ENCODE peak calls at places on chromosomes 5 and 9, in five cellular contexts. One of them, this sample, is unnamed.

GRCh38 chr9:37036237-37037136 is 2.4 kb upstream of the PAX5 start:
- DNase-seq in NCI-H1092: peak; percentile 68
- DNase-seq in ovary: peak; percentile 51
- DNase-seq in nephron progenitor cell: peak; percentile 57
- DNase-seq in mucosa of gallbladder: no peak
- DNase-seq in this sample: no peak

GRCh38 chr9:120723547-120723946 is 9.3 kb upstream of the MEGF9 start:
- DNase-seq in NCI-H1092: no peak
- DNase-seq in ovary: no peak
- DNase-seq in nephron progenitor cell: no peak
- DNase-seq in mucosa of gallbladder: no peak
- DNase-seq in this sample: peak; percentile 72

GRCh38 chr5:33313150-33313549 is 127.6 kb upstream of the TARS1 start:
- DNase-seq in NCI-H1092: no peak
- DNase-seq in ovary: no peak
- DNase-seq in nephron progenitor cell: no peak
- DNase-seq in mucosa of gallbladder: peak; percentile 34
- DNase-seq in this sample: no peak

GRCh38 chr9:116641292-116642059 is 45.6 kb upstream of the TRIM32 start:
- DNase-seq in NCI-H1092: no peak
- DNase-seq in ovary: no peak
- DNase-seq in nephron progenitor cell: no peak
- DNase-seq in mucosa of gallbladder: no peak
- DNase-seq in this sample: no peak

GRCh38 chr9:35814106-35814840 is 569 bp downstream of the HINT2 start:
- DNase-seq in NCI-H1092: peak; percentile 44
- DNase-seq in ovary: peak; percentile 82
- DNase-seq in nephron progenitor cell: peak; percentile 67
- DNase-seq in mucosa of gallbladder: peak; percentile 50
- DNase-seq in this sample: peak; percentile 28

GRCh38 chr9:76374702-76375543 is 19.3 kb downstream of the RFK start:
- DNase-seq in NCI-H1092: no peak
- DNase-seq in ovary: peak; percentile 85
- DNase-seq in nephron progenitor cell: peak; percentile 66
- DNase-seq in mucosa of gallbladder: peak; percentile 93
- DNase-seq in this sample: no peak

GRCh38 chr5:174589599-174589998 is 134.8 kb upstream of the MSX2 start:
- DNase-seq in NCI-H1092: no peak
- DNase-seq in ovary: no peak
- DNase-seq in nephron progenitor cell: no peak
- DNase-seq in mucosa of gallbladder: no peak
- DNase-seq in this sample: no peak

GRCh38 chr5:159620853-159621540 is 290.7 kb upstream of the IL12B start:
- DNase-seq in NCI-H1092: no peak
- DNase-seq in ovary: no peak
- DNase-seq in nephron progenitor cell: no peak
- DNase-seq in mucosa of gallbladder: no peak
- DNase-seq in this sample: no peak

GRCh38 chr9:129040113-129040643 is 3.8 kb downstream of the MIGA2 start:
- DNase-seq in NCI-H1092: no peak
- DNase-seq in ovary: no peak
- DNase-seq in nephron progenitor cell: no peak
- DNase-seq in mucosa of gallbladder: no peak
- DNase-seq in this sample: no peak

GRCh38 chr9:69016366-69017096 is 2.6 kb upstream of the PRKACG start:
- DNase-seq in NCI-H1092: no peak
- DNase-seq in ovary: no peak
- DNase-seq in nephron progenitor cell: no peak
- DNase-seq in mucosa of gallbladder: no peak
- DNase-seq in this sample: no peak

GRCh38 chr5:14228219-14228618 is 85.1 kb downstream of the TRIO start:
- DNase-seq in NCI-H1092: no peak
- DNase-seq in ovary: no peak
- DNase-seq in nephron progenitor cell: no peak
- DNase-seq in mucosa of gallbladder: no peak
- DNase-seq in this sample: no peak

GRCh38 chr9:1050125-1050895 is at the start of gene DMRT2:
- DNase-seq in NCI-H1092: no peak
- DNase-seq in ovary: peak; percentile 79
- DNase-seq in nephron progenitor cell: peak; percentile 86
- DNase-seq in mucosa of gallbladder: peak; percentile 88
- DNase-seq in this sample: peak; percentile 97

GRCh38 chr5:120919017-120919416 is 454.9 kb downstream of the PRR16 start:
- DNase-seq in NCI-H1092: no peak
- DNase-seq in ovary: no peak
- DNase-seq in nephron progenitor cell: no peak
- DNase-seq in mucosa of gallbladder: no peak
- DNase-seq in this sample: no peak

GRCh38 chr5:36357391-36357790 is 55.7 kb upstream of the RANBP3L start:
- DNase-seq in NCI-H1092: no peak
- DNase-seq in ovary: no peak
- DNase-seq in nephron progenitor cell: no peak
- DNase-seq in mucosa of gallbladder: no peak
- DNase-seq in this sample: no peak

GRCh38 chr5:141672856-141673813 is 8.9 kb downstream of the ARAP3 start:
- DNase-seq in NCI-H1092: peak; percentile 4
- DNase-seq in ovary: no peak
- DNase-seq in nephron progenitor cell: no peak
- DNase-seq in mucosa of gallbladder: no peak
- DNase-seq in this sample: no peak

GRCh38 chr9:3508531-3509374 is 17.0 kb downstream of the RFX3 start:
- DNase-seq in NCI-H1092: no peak
- DNase-seq in ovary: no peak
- DNase-seq in nephron progenitor cell: no peak
- DNase-seq in mucosa of gallbladder: no peak
- DNase-seq in this sample: peak; percentile 94